ENCODE peak calls at places on chromosomes 1 and 21, in eight cellular contexts. One of them, this sample, is unnamed.
A peak's percentile ranks its signal among the peaks of the same experiment; 100 is the strongest.

GRCh38 chr1:159172599-159173291 is 1.3 kb downstream of the CADM3 start:
- DNase-seq in stimulated activated CD4-positive, alpha-beta T cell treated with anti-CD3 and anti-CD28 coated beads, TNF-alpha, amount 100 ng/mL, for 4 hours: no peak
- DNase-seq in T-helper 2 cell: no peak
- DNase-seq in GM23248: no peak
- DNase-seq in activated CD4-positive, alpha-beta T cell treated with anti-CD3 and anti-CD28 coated beads for 1 hour: no peak
- DNase-seq in naive thymus-derived CD8-positive, alpha-beta T cell: no peak
- DNase-seq in epithelial cell of esophagus: no peak
- DNase-seq in SHP77: no peak
- DNase-seq in this sample: no peak

GRCh38 chr1:246567258-246568235 is 1.3 kb downstream of the CNST start:
- DNase-seq in stimulated activated CD4-positive, alpha-beta T cell treated with anti-CD3 and anti-CD28 coated beads, TNF-alpha, amount 100 ng/mL, for 4 hours: no peak
- DNase-seq in T-helper 2 cell: no peak
- DNase-seq in GM23248: peak; percentile 91
- DNase-seq in activated CD4-positive, alpha-beta T cell treated with anti-CD3 and anti-CD28 coated beads for 1 hour: no peak
- DNase-seq in naive thymus-derived CD8-positive, alpha-beta T cell: no peak
- DNase-seq in epithelial cell of esophagus: peak; percentile 73
- DNase-seq in SHP77: no peak
- DNase-seq in this sample: peak; percentile 91

GRCh38 chr1:204736861-204737260 is 51.3 kb upstream of the LRRN2 start:
- DNase-seq in stimulated activated CD4-positive, alpha-beta T cell treated with anti-CD3 and anti-CD28 coated beads, TNF-alpha, amount 100 ng/mL, for 4 hours: no peak
- DNase-seq in T-helper 2 cell: no peak
- DNase-seq in GM23248: no peak
- DNase-seq in activated CD4-positive, alpha-beta T cell treated with anti-CD3 and anti-CD28 coated beads for 1 hour: no peak
- DNase-seq in naive thymus-derived CD8-positive, alpha-beta T cell: no peak
- DNase-seq in epithelial cell of esophagus: no peak
- DNase-seq in SHP77: peak; percentile 33
- DNase-seq in this sample: no peak

GRCh38 chr1:110559157-110559556 is 40.2 kb upstream of the KCNA10 start:
- DNase-seq in stimulated activated CD4-positive, alpha-beta T cell treated with anti-CD3 and anti-CD28 coated beads, TNF-alpha, amount 100 ng/mL, for 4 hours: no peak
- DNase-seq in T-helper 2 cell: no peak
- DNase-seq in GM23248: peak; percentile 9
- DNase-seq in activated CD4-positive, alpha-beta T cell treated with anti-CD3 and anti-CD28 coated beads for 1 hour: no peak
- DNase-seq in naive thymus-derived CD8-positive, alpha-beta T cell: no peak
- DNase-seq in epithelial cell of esophagus: peak; percentile 49
- DNase-seq in SHP77: no peak
- DNase-seq in this sample: peak; percentile 51

GRCh38 chr1:2861143-2861987 is 59.9 kb upstream of the TTC34 start:
- DNase-seq in stimulated activated CD4-positive, alpha-beta T cell treated with anti-CD3 and anti-CD28 coated beads, TNF-alpha, amount 100 ng/mL, for 4 hours: no peak
- DNase-seq in T-helper 2 cell: no peak
- DNase-seq in GM23248: no peak
- DNase-seq in activated CD4-positive, alpha-beta T cell treated with anti-CD3 and anti-CD28 coated beads for 1 hour: no peak
- DNase-seq in naive thymus-derived CD8-positive, alpha-beta T cell: no peak
- DNase-seq in epithelial cell of esophagus: no peak
- DNase-seq in SHP77: no peak
- DNase-seq in this sample: no peak

GRCh38 chr1:116134178-116134773 is 23.1 kb downstream of the MAB21L3 start:
- DNase-seq in stimulated activated CD4-positive, alpha-beta T cell treated with anti-CD3 and anti-CD28 coated beads, TNF-alpha, amount 100 ng/mL, for 4 hours: no peak
- DNase-seq in T-helper 2 cell: no peak
- DNase-seq in GM23248: peak; percentile 19
- DNase-seq in activated CD4-positive, alpha-beta T cell treated with anti-CD3 and anti-CD28 coated beads for 1 hour: no peak
- DNase-seq in naive thymus-derived CD8-positive, alpha-beta T cell: no peak
- DNase-seq in epithelial cell of esophagus: no peak
- DNase-seq in SHP77: no peak
- DNase-seq in this sample: peak; percentile 29

GRCh38 chr1:38028671-38029070 is 16.1 kb downstream of the UTP11 start:
- DNase-seq in stimulated activated CD4-positive, alpha-beta T cell treated with anti-CD3 and anti-CD28 coated beads, TNF-alpha, amount 100 ng/mL, for 4 hours: no peak
- DNase-seq in T-helper 2 cell: no peak
- DNase-seq in GM23248: no peak
- DNase-seq in activated CD4-positive, alpha-beta T cell treated with anti-CD3 and anti-CD28 coated beads for 1 hour: no peak
- DNase-seq in naive thymus-derived CD8-positive, alpha-beta T cell: no peak
- DNase-seq in epithelial cell of esophagus: no peak
- DNase-seq in SHP77: no peak
- DNase-seq in this sample: no peak

GRCh38 chr1:164581762-164582161 is 22.8 kb downstream of the PBX1 start:
- DNase-seq in stimulated activated CD4-positive, alpha-beta T cell treated with anti-CD3 and anti-CD28 coated beads, TNF-alpha, amount 100 ng/mL, for 4 hours: no peak
- DNase-seq in T-helper 2 cell: no peak
- DNase-seq in GM23248: no peak
- DNase-seq in activated CD4-positive, alpha-beta T cell treated with anti-CD3 and anti-CD28 coated beads for 1 hour: no peak
- DNase-seq in naive thymus-derived CD8-positive, alpha-beta T cell: no peak
- DNase-seq in epithelial cell of esophagus: no peak
- DNase-seq in SHP77: no peak
- DNase-seq in this sample: no peak

GRCh38 chr1:64004451-64004850 is 199.0 kb upstream of the UBE2U start:
- DNase-seq in stimulated activated CD4-positive, alpha-beta T cell treated with anti-CD3 and anti-CD28 coated beads, TNF-alpha, amount 100 ng/mL, for 4 hours: no peak
- DNase-seq in T-helper 2 cell: no peak
- DNase-seq in GM23248: no peak
- DNase-seq in activated CD4-positive, alpha-beta T cell treated with anti-CD3 and anti-CD28 coated beads for 1 hour: no peak
- DNase-seq in naive thymus-derived CD8-positive, alpha-beta T cell: no peak
- DNase-seq in epithelial cell of esophagus: no peak
- DNase-seq in SHP77: no peak
- DNase-seq in this sample: peak; percentile 14

GRCh38 chr21:40278345-40278744 is 411.1 kb downstream of the PCP4 start:
- DNase-seq in stimulated activated CD4-positive, alpha-beta T cell treated with anti-CD3 and anti-CD28 coated beads, TNF-alpha, amount 100 ng/mL, for 4 hours: no peak
- DNase-seq in T-helper 2 cell: no peak
- DNase-seq in GM23248: no peak
- DNase-seq in activated CD4-positive, alpha-beta T cell treated with anti-CD3 and anti-CD28 coated beads for 1 hour: no peak
- DNase-seq in naive thymus-derived CD8-positive, alpha-beta T cell: no peak
- DNase-seq in epithelial cell of esophagus: peak; percentile 75
- DNase-seq in SHP77: no peak
- DNase-seq in this sample: no peak

GRCh38 chr21:20396798-20397197 is 601.4 kb upstream of the NCAM2 start:
- DNase-seq in stimulated activated CD4-positive, alpha-beta T cell treated with anti-CD3 and anti-CD28 coated beads, TNF-alpha, amount 100 ng/mL, for 4 hours: no peak
- DNase-seq in T-helper 2 cell: no peak
- DNase-seq in GM23248: no peak
- DNase-seq in activated CD4-positive, alpha-beta T cell treated with anti-CD3 and anti-CD28 coated beads for 1 hour: no peak
- DNase-seq in naive thymus-derived CD8-positive, alpha-beta T cell: no peak
- DNase-seq in epithelial cell of esophagus: no peak
- DNase-seq in SHP77: no peak
- DNase-seq in this sample: no peak

GRCh38 chr1:56866656-56867055 is 12.1 kb downstream of the C8A start:
- DNase-seq in stimulated activated CD4-positive, alpha-beta T cell treated with anti-CD3 and anti-CD28 coated beads, TNF-alpha, amount 100 ng/mL, for 4 hours: no peak
- DNase-seq in T-helper 2 cell: no peak
- DNase-seq in GM23248: peak; percentile 93
- DNase-seq in activated CD4-positive, alpha-beta T cell treated with anti-CD3 and anti-CD28 coated beads for 1 hour: no peak
- DNase-seq in naive thymus-derived CD8-positive, alpha-beta T cell: no peak
- DNase-seq in epithelial cell of esophagus: peak; percentile 57
- DNase-seq in SHP77: no peak
- DNase-seq in this sample: peak; percentile 85

GRCh38 chr1:201295346-201295745 is 12.0 kb downstream of the PKP1 start:
- DNase-seq in stimulated activated CD4-positive, alpha-beta T cell treated with anti-CD3 and anti-CD28 coated beads, TNF-alpha, amount 100 ng/mL, for 4 hours: no peak
- DNase-seq in T-helper 2 cell: no peak
- DNase-seq in GM23248: peak; percentile 28
- DNase-seq in activated CD4-positive, alpha-beta T cell treated with anti-CD3 and anti-CD28 coated beads for 1 hour: no peak
- DNase-seq in naive thymus-derived CD8-positive, alpha-beta T cell: no peak
- DNase-seq in epithelial cell of esophagus: no peak
- DNase-seq in SHP77: no peak
- DNase-seq in this sample: no peak

GRCh38 chr1:190579517-190580193 is 102.0 kb upstream of the BRINP3 start:
- DNase-seq in stimulated activated CD4-positive, alpha-beta T cell treated with anti-CD3 and anti-CD28 coated beads, TNF-alpha, amount 100 ng/mL, for 4 hours: no peak
- DNase-seq in T-helper 2 cell: no peak
- DNase-seq in GM23248: no peak
- DNase-seq in activated CD4-positive, alpha-beta T cell treated with anti-CD3 and anti-CD28 coated beads for 1 hour: no peak
- DNase-seq in naive thymus-derived CD8-positive, alpha-beta T cell: no peak
- DNase-seq in epithelial cell of esophagus: no peak
- DNase-seq in SHP77: no peak
- DNase-seq in this sample: peak; percentile 31

GRCh38 chr1:193558491-193559028 is 372.1 kb upstream of the B3GALT2 start:
- DNase-seq in stimulated activated CD4-positive, alpha-beta T cell treated with anti-CD3 and anti-CD28 coated beads, TNF-alpha, amount 100 ng/mL, for 4 hours: no peak
- DNase-seq in T-helper 2 cell: no peak
- DNase-seq in GM23248: peak; percentile 56
- DNase-seq in activated CD4-positive, alpha-beta T cell treated with anti-CD3 and anti-CD28 coated beads for 1 hour: no peak
- DNase-seq in naive thymus-derived CD8-positive, alpha-beta T cell: no peak
- DNase-seq in epithelial cell of esophagus: peak; percentile 60
- DNase-seq in SHP77: no peak
- DNase-seq in this sample: peak; percentile 88

GRCh38 chr1:26771643-26772321 is 16.0 kb upstream of the PIGV start:
- DNase-seq in stimulated activated CD4-positive, alpha-beta T cell treated with anti-CD3 and anti-CD28 coated beads, TNF-alpha, amount 100 ng/mL, for 4 hours: no peak
- DNase-seq in T-helper 2 cell: no peak
- DNase-seq in GM23248: peak; percentile 99
- DNase-seq in activated CD4-positive, alpha-beta T cell treated with anti-CD3 and anti-CD28 coated beads for 1 hour: no peak
- DNase-seq in naive thymus-derived CD8-positive, alpha-beta T cell: no peak
- DNase-seq in epithelial cell of esophagus: peak; percentile 74
- DNase-seq in SHP77: no peak
- DNase-seq in this sample: peak; percentile 97

GRCh38 chr1:114435088-114435715 is 75.8 kb downstream of the TRIM33 start:
- DNase-seq in stimulated activated CD4-positive, alpha-beta T cell treated with anti-CD3 and anti-CD28 coated beads, TNF-alpha, amount 100 ng/mL, for 4 hours: no peak
- DNase-seq in T-helper 2 cell: no peak
- DNase-seq in GM23248: no peak
- DNase-seq in activated CD4-positive, alpha-beta T cell treated with anti-CD3 and anti-CD28 coated beads for 1 hour: no peak
- DNase-seq in naive thymus-derived CD8-positive, alpha-beta T cell: no peak
- DNase-seq in epithelial cell of esophagus: peak; percentile 4
- DNase-seq in SHP77: no peak
- DNase-seq in this sample: no peak

GRCh38 chr1:9595968-9596340 is 7.2 kb downstream of the TMEM201 start:
- DNase-seq in stimulated activated CD4-positive, alpha-beta T cell treated with anti-CD3 and anti-CD28 coated beads, TNF-alpha, amount 100 ng/mL, for 4 hours: no peak
- DNase-seq in T-helper 2 cell: no peak
- DNase-seq in GM23248: no peak
- DNase-seq in activated CD4-positive, alpha-beta T cell treated with anti-CD3 and anti-CD28 coated beads for 1 hour: no peak
- DNase-seq in naive thymus-derived CD8-positive, alpha-beta T cell: no peak
- DNase-seq in epithelial cell of esophagus: no peak
- DNase-seq in SHP77: no peak
- DNase-seq in this sample: no peak

GRCh38 chr1:225454733-225455132 is 26.9 kb upstream of the LBR start:
- DNase-seq in stimulated activated CD4-positive, alpha-beta T cell treated with anti-CD3 and anti-CD28 coated beads, TNF-alpha, amount 100 ng/mL, for 4 hours: peak; percentile 70
- DNase-seq in T-helper 2 cell: no peak
- DNase-seq in GM23248: peak; percentile 92
- DNase-seq in activated CD4-positive, alpha-beta T cell treated with anti-CD3 and anti-CD28 coated beads for 1 hour: peak; percentile 41
- DNase-seq in naive thymus-derived CD8-positive, alpha-beta T cell: peak; percentile 23
- DNase-seq in epithelial cell of esophagus: peak; percentile 96
- DNase-seq in SHP77: no peak
- DNase-seq in this sample: peak; percentile 80

GRCh38 chr1:4685466-4685865 is 31.1 kb downstream of the AJAP1 start:
- DNase-seq in stimulated activated CD4-positive, alpha-beta T cell treated with anti-CD3 and anti-CD28 coated beads, TNF-alpha, amount 100 ng/mL, for 4 hours: no peak
- DNase-seq in T-helper 2 cell: no peak
- DNase-seq in GM23248: no peak
- DNase-seq in activated CD4-positive, alpha-beta T cell treated with anti-CD3 and anti-CD28 coated beads for 1 hour: no peak
- DNase-seq in naive thymus-derived CD8-positive, alpha-beta T cell: no peak
- DNase-seq in epithelial cell of esophagus: no peak
- DNase-seq in SHP77: no peak
- DNase-seq in this sample: no peak

GRCh38 chr1:77511440-77511840 is 171.0 kb downstream of the ZZZ3 start:
- DNase-seq in stimulated activated CD4-positive, alpha-beta T cell treated with anti-CD3 and anti-CD28 coated beads, TNF-alpha, amount 100 ng/mL, for 4 hours: no peak
- DNase-seq in T-helper 2 cell: no peak
- DNase-seq in GM23248: peak; percentile 91
- DNase-seq in activated CD4-positive, alpha-beta T cell treated with anti-CD3 and anti-CD28 coated beads for 1 hour: no peak
- DNase-seq in naive thymus-derived CD8-positive, alpha-beta T cell: no peak
- DNase-seq in epithelial cell of esophagus: peak; percentile 18
- DNase-seq in SHP77: no peak
- DNase-seq in this sample: peak; percentile 92

GRCh38 chr1:206127336-206127735 is 10.1 kb upstream of the AVPR1B start:
- DNase-seq in stimulated activated CD4-positive, alpha-beta T cell treated with anti-CD3 and anti-CD28 coated beads, TNF-alpha, amount 100 ng/mL, for 4 hours: no peak
- DNase-seq in T-helper 2 cell: no peak
- DNase-seq in GM23248: no peak
- DNase-seq in activated CD4-positive, alpha-beta T cell treated with anti-CD3 and anti-CD28 coated beads for 1 hour: no peak
- DNase-seq in naive thymus-derived CD8-positive, alpha-beta T cell: no peak
- DNase-seq in epithelial cell of esophagus: no peak
- DNase-seq in SHP77: no peak
- DNase-seq in this sample: no peak

GRCh38 chr1:216883518-216883917 is 160.3 kb upstream of the ESRRG start:
- DNase-seq in stimulated activated CD4-positive, alpha-beta T cell treated with anti-CD3 and anti-CD28 coated beads, TNF-alpha, amount 100 ng/mL, for 4 hours: no peak
- DNase-seq in T-helper 2 cell: no peak
- DNase-seq in GM23248: no peak
- DNase-seq in activated CD4-positive, alpha-beta T cell treated with anti-CD3 and anti-CD28 coated beads for 1 hour: no peak
- DNase-seq in naive thymus-derived CD8-positive, alpha-beta T cell: no peak
- DNase-seq in epithelial cell of esophagus: no peak
- DNase-seq in SHP77: no peak
- DNase-seq in this sample: no peak

GRCh38 chr1:119542492-119542946 is 35.5 kb downstream of the HSD3B1 start:
- DNase-seq in stimulated activated CD4-positive, alpha-beta T cell treated with anti-CD3 and anti-CD28 coated beads, TNF-alpha, amount 100 ng/mL, for 4 hours: no peak
- DNase-seq in T-helper 2 cell: no peak
- DNase-seq in GM23248: peak; percentile 61
- DNase-seq in activated CD4-positive, alpha-beta T cell treated with anti-CD3 and anti-CD28 coated beads for 1 hour: no peak
- DNase-seq in naive thymus-derived CD8-positive, alpha-beta T cell: no peak
- DNase-seq in epithelial cell of esophagus: peak; percentile 19
- DNase-seq in SHP77: no peak
- DNase-seq in this sample: no peak

GRCh38 chr1:195141294-195141693 is 1466.9 kb downstream of the KCNT2 start:
- DNase-seq in stimulated activated CD4-positive, alpha-beta T cell treated with anti-CD3 and anti-CD28 coated beads, TNF-alpha, amount 100 ng/mL, for 4 hours: no peak
- DNase-seq in T-helper 2 cell: no peak
- DNase-seq in GM23248: no peak
- DNase-seq in activated CD4-positive, alpha-beta T cell treated with anti-CD3 and anti-CD28 coated beads for 1 hour: no peak
- DNase-seq in naive thymus-derived CD8-positive, alpha-beta T cell: no peak
- DNase-seq in epithelial cell of esophagus: no peak
- DNase-seq in SHP77: no peak
- DNase-seq in this sample: peak; percentile 2

GRCh38 chr21:39610705-39611104 is 2.0 kb upstream of the B3GALT5 start:
- DNase-seq in stimulated activated CD4-positive, alpha-beta T cell treated with anti-CD3 and anti-CD28 coated beads, TNF-alpha, amount 100 ng/mL, for 4 hours: no peak
- DNase-seq in T-helper 2 cell: no peak
- DNase-seq in GM23248: no peak
- DNase-seq in activated CD4-positive, alpha-beta T cell treated with anti-CD3 and anti-CD28 coated beads for 1 hour: no peak
- DNase-seq in naive thymus-derived CD8-positive, alpha-beta T cell: no peak
- DNase-seq in epithelial cell of esophagus: no peak
- DNase-seq in SHP77: no peak
- DNase-seq in this sample: no peak

GRCh38 chr1:202374077-202374476 is 25.6 kb downstream of the PPP1R12B start:
- DNase-seq in stimulated activated CD4-positive, alpha-beta T cell treated with anti-CD3 and anti-CD28 coated beads, TNF-alpha, amount 100 ng/mL, for 4 hours: no peak
- DNase-seq in T-helper 2 cell: no peak
- DNase-seq in GM23248: peak; percentile 20
- DNase-seq in activated CD4-positive, alpha-beta T cell treated with anti-CD3 and anti-CD28 coated beads for 1 hour: no peak
- DNase-seq in naive thymus-derived CD8-positive, alpha-beta T cell: no peak
- DNase-seq in epithelial cell of esophagus: no peak
- DNase-seq in SHP77: no peak
- DNase-seq in this sample: no peak

GRCh38 chr1:12087797-12088314 is 24.8 kb downstream of the TNFRSF8 start:
- DNase-seq in stimulated activated CD4-positive, alpha-beta T cell treated with anti-CD3 and anti-CD28 coated beads, TNF-alpha, amount 100 ng/mL, for 4 hours: peak; percentile 23
- DNase-seq in T-helper 2 cell: no peak
- DNase-seq in GM23248: no peak
- DNase-seq in activated CD4-positive, alpha-beta T cell treated with anti-CD3 and anti-CD28 coated beads for 1 hour: no peak
- DNase-seq in naive thymus-derived CD8-positive, alpha-beta T cell: peak; percentile 40
- DNase-seq in epithelial cell of esophagus: no peak
- DNase-seq in SHP77: no peak
- DNase-seq in this sample: no peak

GRCh38 chr1:162003825-162004205 is 19.9 kb downstream of the OLFML2B start:
- DNase-seq in stimulated activated CD4-positive, alpha-beta T cell treated with anti-CD3 and anti-CD28 coated beads, TNF-alpha, amount 100 ng/mL, for 4 hours: no peak
- DNase-seq in T-helper 2 cell: no peak
- DNase-seq in GM23248: peak; percentile 91
- DNase-seq in activated CD4-positive, alpha-beta T cell treated with anti-CD3 and anti-CD28 coated beads for 1 hour: no peak
- DNase-seq in naive thymus-derived CD8-positive, alpha-beta T cell: no peak
- DNase-seq in epithelial cell of esophagus: peak; percentile 86
- DNase-seq in SHP77: no peak
- DNase-seq in this sample: peak; percentile 96

GRCh38 chr21:41133896-41134522 is 34.0 kb upstream of the BACE2 start:
- DNase-seq in stimulated activated CD4-positive, alpha-beta T cell treated with anti-CD3 and anti-CD28 coated beads, TNF-alpha, amount 100 ng/mL, for 4 hours: no peak
- DNase-seq in T-helper 2 cell: no peak
- DNase-seq in GM23248: peak; percentile 72
- DNase-seq in activated CD4-positive, alpha-beta T cell treated with anti-CD3 and anti-CD28 coated beads for 1 hour: no peak
- DNase-seq in naive thymus-derived CD8-positive, alpha-beta T cell: no peak
- DNase-seq in epithelial cell of esophagus: peak; percentile 45
- DNase-seq in SHP77: no peak
- DNase-seq in this sample: peak; percentile 26

GRCh38 chr1:4425892-4426291 is 228.5 kb upstream of the AJAP1 start:
- DNase-seq in stimulated activated CD4-positive, alpha-beta T cell treated with anti-CD3 and anti-CD28 coated beads, TNF-alpha, amount 100 ng/mL, for 4 hours: no peak
- DNase-seq in T-helper 2 cell: no peak
- DNase-seq in GM23248: peak; percentile 1
- DNase-seq in activated CD4-positive, alpha-beta T cell treated with anti-CD3 and anti-CD28 coated beads for 1 hour: no peak
- DNase-seq in naive thymus-derived CD8-positive, alpha-beta T cell: no peak
- DNase-seq in epithelial cell of esophagus: no peak
- DNase-seq in SHP77: peak; percentile 16
- DNase-seq in this sample: peak; percentile 3

GRCh38 chr1:65997693-65998092 is 205.0 kb downstream of the PDE4B start:
- DNase-seq in stimulated activated CD4-positive, alpha-beta T cell treated with anti-CD3 and anti-CD28 coated beads, TNF-alpha, amount 100 ng/mL, for 4 hours: no peak
- DNase-seq in T-helper 2 cell: no peak
- DNase-seq in GM23248: no peak
- DNase-seq in activated CD4-positive, alpha-beta T cell treated with anti-CD3 and anti-CD28 coated beads for 1 hour: no peak
- DNase-seq in naive thymus-derived CD8-positive, alpha-beta T cell: no peak
- DNase-seq in epithelial cell of esophagus: no peak
- DNase-seq in SHP77: no peak
- DNase-seq in this sample: no peak

GRCh38 chr1:113947388-113948107 is 18.4 kb downstream of the HIPK1 start:
- DNase-seq in stimulated activated CD4-positive, alpha-beta T cell treated with anti-CD3 and anti-CD28 coated beads, TNF-alpha, amount 100 ng/mL, for 4 hours: no peak
- DNase-seq in T-helper 2 cell: no peak
- DNase-seq in GM23248: no peak
- DNase-seq in activated CD4-positive, alpha-beta T cell treated with anti-CD3 and anti-CD28 coated beads for 1 hour: no peak
- DNase-seq in naive thymus-derived CD8-positive, alpha-beta T cell: peak; percentile 54
- DNase-seq in epithelial cell of esophagus: no peak
- DNase-seq in SHP77: no peak
- DNase-seq in this sample: no peak

GRCh38 chr1:224540535-224540934 is 75.6 kb upstream of the CNIH3 start:
- DNase-seq in stimulated activated CD4-positive, alpha-beta T cell treated with anti-CD3 and anti-CD28 coated beads, TNF-alpha, amount 100 ng/mL, for 4 hours: no peak
- DNase-seq in T-helper 2 cell: no peak
- DNase-seq in GM23248: no peak
- DNase-seq in activated CD4-positive, alpha-beta T cell treated with anti-CD3 and anti-CD28 coated beads for 1 hour: no peak
- DNase-seq in naive thymus-derived CD8-positive, alpha-beta T cell: no peak
- DNase-seq in epithelial cell of esophagus: no peak
- DNase-seq in SHP77: no peak
- DNase-seq in this sample: no peak